ENCODE peak calls at places on chromosome 9, in seven cellular contexts. O is hepatocyte, N is neural crest cell, D is midbrain, A is left cardiac atrium, R is LoVo, E is A172. I is an unnamed sample.

GRCh38 chr9:34995288-34996060 is 5.9 kb downstream of the DNAJB5 start:
- DNase-seq in O (no peak), N (no peak), D (no peak), A (no peak), R (no peak), E (no peak), I (peak; percentile 22)

GRCh38 chr9:90025816-90026215 is 421.0 kb downstream of the GADD45G start:
- DNase-seq in O (peak; percentile 47), N (no peak), D (no peak), A (no peak), R (peak; percentile 5), E (peak; percentile 84), I (no peak)

GRCh38 chr9:35903049-35903448 is 3.0 kb upstream of the HRCT1 start:
- DNase-seq in O (peak; percentile 74), N (no peak), D (peak; percentile 33), A (no peak), R (peak; percentile 66), E (peak; percentile 71), I (no peak)

GRCh38 chr9:72465602-72466001 is 55.8 kb upstream of the TMC1 start:
- DNase-seq in O (no peak), N (no peak), D (no peak), A (no peak), R (no peak), E (peak; percentile 21), I (no peak)

GRCh38 chr9:114513050-114513951 is 8.0 kb upstream of the WHRN start:
- DNase-seq in O (no peak), N (no peak), D (no peak), A (no peak), R (no peak), E (peak; percentile 11), I (no peak)

GRCh38 chr9:137294684-137295312 is 7.3 kb downstream of the NRARP start:
- DNase-seq in O (peak; percentile 56), N (no peak), D (no peak), A (peak; percentile 44), R (peak; percentile 37), E (no peak), I (no peak)

GRCh38 chr9:24210641-24211040 is 335.1 kb downstream of the IZUMO3 start:
- DNase-seq in O (no peak), N (no peak), D (no peak), A (no peak), R (no peak), E (no peak), I (no peak)

GRCh38 chr9:99447951-99448350 is 225.9 kb downstream of the SEC61B start:
- DNase-seq in O (no peak), N (no peak), D (no peak), A (no peak), R (no peak), E (no peak), I (no peak)

GRCh38 chr9:115138151-115138550 is 20.2 kb upstream of the TNC start:
- DNase-seq in O (no peak), N (no peak), D (no peak), A (no peak), R (no peak), E (no peak), I (no peak)

GRCh38 chr9:135474915-135475314 is 4.7 kb upstream of the PPP1R26 start:
- DNase-seq in O (peak; percentile 57), N (peak; percentile 65), D (peak; percentile 15), A (no peak), R (no peak), E (no peak), I (no peak)

GRCh38 chr9:124450241-124450924 is at the start of gene ADGRD2:
- DNase-seq in O (peak; percentile 65), N (peak; percentile 47), D (no peak), A (no peak), R (no peak), E (no peak), I (no peak)

GRCh38 chr9:86600291-86600690 is 246.1 kb upstream of the TUT7 start:
- DNase-seq in O (no peak), N (no peak), D (no peak), A (no peak), R (no peak), E (peak; percentile 46), I (no peak)

GRCh38 chr9:99377790-99378775 is 156.0 kb downstream of the SEC61B start:
- DNase-seq in O (no peak), N (no peak), D (no peak), A (no peak), R (no peak), E (peak; percentile 16), I (no peak)

GRCh38 chr9:133647148-133647547 is 11.0 kb downstream of the DBH start:
- DNase-seq in O (no peak), N (no peak), D (no peak), A (no peak), R (no peak), E (no peak), I (no peak)

GRCh38 chr9:10855847-10856246 is 243.0 kb upstream of the PTPRD start:
- DNase-seq in O (peak; percentile 44), N (no peak), D (no peak), A (no peak), R (no peak), E (peak; percentile 14), I (no peak)

GRCh38 chr9:92631452-92632211 is 38.3 kb downstream of the IPPK start:
- DNase-seq in O (no peak), N (no peak), D (no peak), A (no peak), R (no peak), E (no peak), I (no peak)

GRCh38 chr9:6845881-6846280 is 88.1 kb downstream of the KDM4C start:
- DNase-seq in O (peak; percentile 58), N (no peak), D (no peak), A (no peak), R (no peak), E (peak; percentile 14), I (no peak)

GRCh38 chr9:33942471-33943083 is 106.1 kb downstream of the UBAP2 start:
- DNase-seq in O (no peak), N (no peak), D (no peak), A (no peak), R (no peak), E (peak; percentile 71), I (no peak)

GRCh38 chr9:123375725-123376132 is 19.7 kb downstream of the CRB2 start:
- DNase-seq in O (peak; percentile 86), N (no peak), D (no peak), A (no peak), R (peak; percentile 89), E (peak; percentile 82), I (no peak)

GRCh38 chr9:99867536-99867935 is 38.9 kb upstream of the STX17 start:
- DNase-seq in O (no peak), N (no peak), D (no peak), A (no peak), R (no peak), E (no peak), I (no peak)

GRCh38 chr9:94563548-94563947 is 8.7 kb downstream of the PCAT7 start:
- DNase-seq in O (no peak), N (no peak), D (no peak), A (no peak), R (no peak), E (no peak), I (no peak)

GRCh38 chr9:95854386-95855015 is 21.0 kb upstream of the ERCC6L2 start:
- DNase-seq in O (no peak), N (no peak), D (no peak), A (no peak), R (no peak), E (peak; percentile 71), I (no peak)

GRCh38 chr9:71036501-71036900 is 84.9 kb downstream of the TRPM3 start:
- DNase-seq in O (peak; percentile 43), N (no peak), D (peak; percentile 63), A (no peak), R (no peak), E (peak; percentile 3), I (no peak)

GRCh38 chr9:93301291-93301811 is 117.4 kb downstream of the WNK2 start:
- DNase-seq in O (no peak), N (no peak), D (no peak), A (no peak), R (no peak), E (no peak), I (no peak)

GRCh38 chr9:77927265-77927664 is 104.3 kb downstream of the GNAQ start:
- DNase-seq in O (no peak), N (no peak), D (no peak), A (no peak), R (no peak), E (peak; percentile 70), I (no peak)

GRCh38 chr9:85041737-85042136 is 372.2 kb downstream of the NTRK2 start:
- DNase-seq in O (no peak), N (no peak), D (peak; percentile 34), A (no peak), R (no peak), E (no peak), I (no peak)

GRCh38 chr9:3732077-3733038 is 206.6 kb upstream of the RFX3 start:
- DNase-seq in O (peak; percentile 81), N (peak; percentile 55), D (peak; percentile 84), A (peak; percentile 35), R (peak; percentile 82), E (peak; percentile 86), I (peak; percentile 10)

GRCh38 chr9:98708933-98709911 is at the start of gene GABBR2:
- DNase-seq in O (peak; percentile 25), N (peak; percentile 14), D (no peak), A (no peak), R (no peak), E (no peak), I (no peak)

GRCh38 chr9:109771084-109771483 is 8.9 kb upstream of the PALM2AKAP2 start:
- DNase-seq in O (no peak), N (no peak), D (no peak), A (no peak), R (no peak), E (peak; percentile 86), I (no peak)

I was measured in caudate nucleus.